ENCODE peak calls at places on chromosomes 16 and 17, in six cellular contexts. D, J, R, O, F and H are unnamed samples.
A peak's percentile ranks its signal among the peaks of the same experiment; 100 is the strongest.

GRCh38 chr16:5027575-5028235 is 6.0 kb downstream of the NAGPA start:
- DNase-seq in D (no peak), J (no peak), R (peak; percentile 74), O (no peak), F (no peak), H (no peak)

GRCh38 chr16:11896776-11897175 is 19.0 kb downstream of the GSPT1 start:
- DNase-seq in D (no peak), J (no peak), R (no peak), O (no peak), F (no peak), H (no peak)

GRCh38 chr17:43482103-43483012 is 1.4 kb upstream of the DHX8 start:
- DNase-seq in D (no peak), J (no peak), R (no peak), O (no peak), F (no peak), H (no peak)

GRCh38 chr16:82034981-82035612 is at the start of gene HSD17B2:
- DNase-seq in D (no peak), J (no peak), R (no peak), O (peak; percentile 88), F (no peak), H (no peak)

GRCh38 chr17:81939881-81940385 is 2.8 kb upstream of the PYCR1 start:
- DNase-seq in D (peak; percentile 84), J (peak; percentile 55), R (peak; percentile 77), O (no peak), F (peak; percentile 64), H (peak; percentile 41)

GRCh38 chr16:82091225-82091624 is 56.2 kb downstream of the HSD17B2 start:
- DNase-seq in D (no peak), J (no peak), R (no peak), O (no peak), F (no peak), H (no peak)

GRCh38 chr17:8563024-8563776 is 67.3 kb downstream of the MYH10 start:
- DNase-seq in D (no peak), J (no peak), R (no peak), O (no peak), F (no peak), H (no peak)

GRCh38 chr16:76729525-76729924 is 452.3 kb downstream of the CNTNAP4 start:
- DNase-seq in D (no peak), J (no peak), R (no peak), O (no peak), F (no peak), H (no peak)

GRCh38 chr16:80997964-80998620 is 8.6 kb downstream of the CMC2 start:
- DNase-seq in D (no peak), J (no peak), R (no peak), O (no peak), F (no peak), H (no peak)

GRCh38 chr17:74677558-74678466 is 34.9 kb downstream of the CD300LF start:
- DNase-seq in D (peak; percentile 72), J (no peak), R (no peak), O (no peak), F (no peak), H (no peak)

GRCh38 chr17:76014925-76015261 is 12.2 kb downstream of the EVPL start:
- DNase-seq in D (no peak), J (no peak), R (peak; percentile 79), O (no peak), F (no peak), H (peak; percentile 43)

GRCh38 chr17:80811181-80812105 is 180.2 kb upstream of the CHMP6 start:
- DNase-seq in D (no peak), J (no peak), R (no peak), O (peak; percentile 33), F (no peak), H (no peak)

GRCh38 chr17:28875856-28876564 is 21.2 kb downstream of the ERAL1 start:
- DNase-seq in D (no peak), J (no peak), R (no peak), O (no peak), F (no peak), H (no peak)

GRCh38 chr16:82755570-82756282 is 129.0 kb downstream of the CDH13 start:
- DNase-seq in D (no peak), J (no peak), R (no peak), O (no peak), F (no peak), H (no peak)

GRCh38 chr17:48542114-48542955 is 2.6 kb downstream of the HOXB2 start:
- DNase-seq in D (no peak), J (no peak), R (no peak), O (no peak), F (no peak), H (peak; percentile 33)

GRCh38 chr17:36153887-36154576 is 22.4 kb downstream of the TBC1D3B start:
- DNase-seq in D (no peak), J (no peak), R (no peak), O (no peak), F (no peak), H (no peak)

GRCh38 chr16:68086336-68086821 is 1.2 kb downstream of the NFATC3 start:
- DNase-seq in D (no peak), J (no peak), R (no peak), O (no peak), F (no peak), H (no peak)

GRCh38 chr16:68084504-68085258 is 489 bp upstream of the NFATC3 start:
- DNase-seq in D (peak; percentile 96), J (peak; percentile 86), R (peak; percentile 96), O (peak; percentile 97), F (peak; percentile 88), H (peak; percentile 90)

GRCh38 chr16:68083861-68084503 is 1.2 kb upstream of the NFATC3 start:
- DNase-seq in D (no peak), J (no peak), R (peak; percentile 50), O (no peak), F (no peak), H (no peak)

GRCh38 chr16:68086860-68087268 is 1.7 kb downstream of the NFATC3 start:
- DNase-seq in D (no peak), J (no peak), R (no peak), O (no peak), F (no peak), H (no peak)

DNA sequence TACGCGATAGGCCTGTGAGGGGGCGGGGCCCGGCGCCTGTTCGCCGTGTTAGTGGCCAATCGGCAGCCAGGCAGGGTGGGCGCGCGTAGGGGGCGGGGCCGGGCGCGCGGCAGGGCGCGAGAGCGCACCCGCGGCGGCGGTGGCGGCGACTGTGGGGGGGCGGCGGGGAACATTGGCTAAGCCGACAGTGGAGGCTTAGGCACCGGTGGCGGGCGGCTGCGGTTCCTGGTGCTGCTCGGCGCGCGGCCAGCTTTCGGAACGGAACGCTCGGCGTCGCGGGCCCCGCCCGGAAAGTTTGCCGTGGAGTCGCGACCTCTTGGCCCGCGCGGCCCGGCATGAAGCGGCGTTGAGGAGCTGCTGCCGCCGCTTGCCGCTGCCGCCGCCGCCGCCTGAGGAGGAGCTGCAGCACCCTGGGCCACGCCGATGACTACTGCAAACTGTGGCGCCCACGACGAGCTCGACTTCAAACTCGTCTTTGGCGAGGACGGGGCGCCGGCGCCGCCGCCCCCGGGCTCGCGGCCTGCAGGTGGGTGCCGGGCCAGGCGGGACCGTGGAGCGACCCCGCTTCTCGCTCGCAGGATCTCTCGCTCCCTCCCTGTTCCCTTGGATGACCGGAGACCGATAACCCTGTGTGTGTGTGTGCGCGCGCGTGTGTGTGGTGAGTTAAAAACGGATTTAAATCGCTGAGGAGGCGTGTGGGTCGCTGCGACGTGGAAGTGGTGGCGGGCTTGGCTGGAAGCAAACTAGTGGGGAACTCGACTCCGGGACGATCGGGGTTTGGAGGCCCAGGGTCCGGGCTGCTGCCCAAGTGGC is at the start of gene NFATC3:
- DNase-seq in D (peak; percentile 99), J (peak; percentile 99), R (peak; percentile 100), O (peak; percentile 100), F (peak; percentile 98), H (peak; percentile 99)
- TF ChIP-seq POLR2A in D (peak; percentile 83), J (no peak), R (peak; percentile 56), O (peak; percentile 56), F (peak; percentile 66), H (no peak)

DNA sequence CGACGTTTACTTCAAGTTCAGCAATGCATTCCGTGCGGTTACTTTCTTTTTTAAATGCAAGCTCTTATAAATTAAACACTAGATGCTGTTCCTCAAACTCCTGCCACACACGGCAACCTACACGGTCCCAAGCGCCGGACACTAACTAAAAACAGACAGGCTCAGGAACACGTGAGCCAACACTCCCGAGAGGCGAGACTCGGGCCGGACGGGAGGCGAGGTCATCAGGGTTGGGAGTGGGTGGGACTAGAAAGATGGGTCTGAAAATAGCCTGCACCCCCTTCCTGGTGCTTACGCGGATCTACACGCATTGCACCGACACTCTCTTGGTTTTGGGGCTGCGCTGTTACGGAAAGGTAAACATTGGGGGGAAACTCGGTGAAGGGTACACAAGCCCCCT is 6.4 kb downstream of the CLCN7 start:
- DNase-seq in D (no peak), J (no peak), R (peak; percentile 53), O (no peak), F (no peak), H (no peak)
- H3K4me1 ChIP-seq in D (peaks cover 18% of the 10 kb centered on the region), J (peaks cover 4% of the 10 kb centered on the region), R (peaks cover 21% of the 10 kb centered on the region), O (peaks cover 23% of the 10 kb centered on the region), F (no peaks in the 10 kb centered on the region), H (peaks cover 7% of the 10 kb centered on the region)

DNA sequence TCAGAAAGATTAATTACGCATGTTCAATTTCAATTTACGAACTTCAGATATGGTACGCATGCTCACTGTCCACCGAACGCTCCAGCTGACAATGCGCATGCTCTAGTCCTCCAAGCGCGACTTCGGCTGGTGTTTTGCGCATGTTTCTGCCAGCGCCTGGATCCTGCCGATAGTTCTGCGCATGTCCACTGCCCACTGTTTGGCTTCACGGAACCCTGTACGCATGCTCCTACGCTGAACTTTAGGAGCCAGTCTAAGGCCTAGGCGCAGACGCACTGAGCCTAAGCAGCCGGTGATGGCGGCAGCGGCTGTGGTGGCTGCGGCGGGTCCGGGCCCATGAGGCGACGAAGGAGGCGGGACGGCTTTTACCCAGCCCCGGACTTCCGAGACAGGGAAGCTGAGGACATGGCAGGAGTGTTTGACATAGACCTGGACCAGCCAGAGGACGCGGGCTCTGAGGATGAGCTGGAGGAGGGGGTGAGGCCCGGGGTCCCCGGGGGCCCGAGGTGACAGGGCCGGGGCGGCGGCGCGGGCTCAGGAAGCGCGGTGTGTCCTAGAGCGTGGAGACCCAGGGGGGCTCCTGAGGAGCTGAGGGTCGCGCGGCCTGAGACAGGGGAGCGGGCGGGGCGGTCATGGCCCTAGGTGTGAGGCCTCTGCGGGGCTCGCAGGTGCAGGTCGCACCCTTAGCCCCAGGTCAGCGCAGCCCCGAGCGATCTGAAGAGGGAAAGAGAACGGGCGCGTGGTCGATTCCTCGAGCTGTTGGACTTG is at the start of the genes RPS6KB1 and TUBD1:
- DNase-seq in D (peak; percentile 98), J (peak; percentile 97), R (peak; percentile 93), O (peak; percentile 99), F (peak; percentile 98), H (peak; percentile 98)
- TF ChIP-seq POLR2A in D (peak; percentile 84), J (peak; percentile 87), R (no peak), O (peak; percentile 89), F (peak; percentile 89), H (peak; percentile 34)

DNA sequence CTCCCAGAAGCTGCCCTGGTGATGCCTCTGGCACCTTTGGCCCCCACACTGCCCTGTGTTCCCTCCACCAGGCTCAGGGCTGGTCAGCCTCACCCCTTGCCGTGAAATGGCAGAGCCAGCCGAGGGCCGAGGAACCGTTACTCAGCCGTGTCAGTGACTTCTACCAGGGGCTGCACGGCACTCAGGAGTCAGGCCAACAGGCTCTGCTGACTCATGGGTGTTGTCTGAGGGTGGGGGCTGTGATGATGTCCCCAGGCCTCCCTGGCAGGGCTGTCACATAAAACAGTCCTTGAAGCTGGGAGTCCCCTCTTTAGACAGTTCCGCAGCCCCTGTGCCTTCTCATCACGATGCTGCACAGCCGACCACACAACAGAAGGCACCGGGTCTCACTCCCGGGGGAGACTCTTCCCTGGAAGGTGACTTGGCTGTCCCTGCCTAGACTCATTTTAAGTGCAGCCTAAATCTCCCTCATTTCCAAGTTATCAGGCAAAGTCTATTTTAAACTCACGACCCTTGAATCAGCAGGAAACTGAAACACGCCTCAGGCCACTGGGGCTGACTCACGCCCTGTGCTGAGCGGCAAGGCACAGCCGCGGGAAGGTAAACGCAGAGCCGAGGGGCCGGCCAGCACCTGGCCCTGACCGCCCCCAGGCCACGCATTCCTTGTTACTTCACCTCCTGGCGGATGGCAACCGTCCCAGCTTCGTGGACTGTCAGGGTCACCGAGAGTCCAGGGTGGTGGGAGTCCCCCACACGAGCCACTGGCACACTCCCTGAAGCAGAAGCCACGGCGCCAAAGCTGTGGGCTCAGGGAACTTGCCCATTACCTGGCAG is 102.6 kb downstream of the ZNF778 start:
- DNase-seq in D (peak; percentile 56), J (peak; percentile 57), R (peak; percentile 83), O (no peak), F (peak; percentile 54), H (no peak)
- H3K4me1 ChIP-seq in D (peaks cover 95% of the 10 kb centered on the region), J (peaks cover 50% of the 10 kb centered on the region), R (peaks cover 88% of the 10 kb centered on the region), O (peaks cover 91% of the 10 kb centered on the region), F (peaks cover 6% of the 10 kb centered on the region), H (peaks cover 34% of the 10 kb centered on the region)